ENCODE peak calls at places on chromosomes 2 and 18, in five cellular contexts. U is lower leg skin, Z is uterus, L is IMR-90, Q is H54. B is an unnamed sample.

GRCh38 chr2:223316346-223316745 is 264.4 kb downstream of the KCNE4 start:
- DNase-seq in U (no peak), Z (no peak), L (no peak), Q (no peak), B (no peak)

GRCh38 chr18:183769-184168 is 25.4 kb downstream of the USP14 start:
- DNase-seq in U (no peak), L (no peak), Q (no peak), Z (no peak), B (peak)

GRCh38 chr2:197159681-197160211 is 150.8 kb downstream of the ANKRD44 start:
- DNase-seq in U (no peak), Z (no peak), Q (no peak), L (peak), B (no peak)

GRCh38 chr2:171165967-171166327 is 5.3 kb upstream of the TLK1 start:
- DNase-seq in U (no peak), L (no peak), Q (no peak), Z (no peak), B (no peak)

GRCh38 chr2:106272202-106272807 is 78.2 kb upstream of the UXS1 start:
- DNase-seq in L (no peak), U (no peak), Z (no peak), Q (no peak), B (no peak)

GRCh38 chr2:119749405-119750066 is 10.2 kb upstream of the PTPN4 start:
- DNase-seq in U (no peak), Q (no peak), L (peak), Z (no peak), B (no peak)

GRCh38 chr2:222673273-222673672 is 1.8 kb downstream of the MOGAT1 start:
- DNase-seq in L (no peak), U (no peak), Z (no peak), Q (no peak), B (peak)

GRCh38 chr18:13369756-13370510 is 151.4 kb downstream of the LDLRAD4 start:
- DNase-seq in Z (no peak), U (peak), Q (no peak), L (no peak), B (no peak)

GRCh38 chr18:13810950-13811485 is 12.9 kb upstream of the MC5R start:
- DNase-seq in U (peak), Z (no peak), Q (no peak), L (no peak), B (no peak)

GRCh38 chr2:2232167-2232566 is 98.9 kb downstream of the MYT1L start:
- DNase-seq in U (no peak), L (no peak), Q (no peak), Z (no peak), B (no peak)

GRCh38 chr18:61394983-61395382 is 61.8 kb downstream of the CDH20 start:
- DNase-seq in L (no peak), Q (no peak), Z (no peak), U (no peak), B (no peak)

GRCh38 chr2:64766841-64767669 is 113.3 kb upstream of the SERTAD2 start:
- DNase-seq in U (no peak), L (peak), Q (no peak), Z (no peak), B (peak)

GRCh38 chr2:226423498-226423960 is 376.1 kb downstream of the IRS1 start:
- DNase-seq in Z (peak), Q (no peak), U (no peak), L (peak), B (no peak)

GRCh38 chr2:140248623-140249022 is 1468.4 kb upstream of the NXPH2 start:
- DNase-seq in U (no peak), L (no peak), Z (no peak), Q (no peak), B (no peak)

GRCh38 chr2:10322973-10323372 is 20.3 kb downstream of the HPCAL1 start:
- DNase-seq in L (no peak), Z (no peak), Q (no peak), U (no peak), B (no peak)

GRCh38 chr18:36352384-36352783 is 54.9 kb downstream of the FHOD3 start:
- DNase-seq in Z (no peak), L (peak), U (no peak), Q (peak), B (no peak)

GRCh38 chr2:219099319-219099718 is 38.6 kb upstream of the IHH start:
- DNase-seq in L (peak), U (no peak), Q (peak), Z (no peak), B (no peak)

GRCh38 chr2:99389371-99389770 is 52.2 kb downstream of the EIF5B start:
- DNase-seq in Z (no peak), Q (no peak), L (peak), U (no peak), B (no peak)

GRCh38 chr2:64262068-64262467 is 117.8 kb upstream of the PELI1 start:
- DNase-seq in Q (no peak), L (no peak), Z (peak), U (no peak), B (no peak)

GRCh38 chr2:30772021-30772705 is 35.1 kb downstream of the CAPN13 start:
- DNase-seq in U (peak), Q (no peak), Z (no peak), L (no peak), B (no peak)

GRCh38 chr2:26561918-26562810 is 79.0 kb downstream of the CIB4 start:
- DNase-seq in Q (no peak), U (no peak), Z (no peak), L (no peak), B (peak)

GRCh38 chr2:9885036-9885684 is 41.9 kb downstream of the TAF1B start:
- DNase-seq in L (peak), U (no peak), Q (no peak), Z (no peak), B (no peak)

GRCh38 chr2:195408196-195408595 is 248.8 kb upstream of the SLC39A10 start:
- DNase-seq in Q (no peak), U (no peak), L (no peak), Z (no peak), B (no peak)

GRCh38 chr2:102508863-102509262 is 35.8 kb downstream of the SLC9A4 start:
- DNase-seq in Z (no peak), Q (no peak), L (no peak), U (peak), B (no peak)

GRCh38 chr18:40152859-40153258 is 1802.2 kb upstream of the PIK3C3 start:
- DNase-seq in Q (no peak), Z (no peak), L (no peak), U (no peak), B (no peak)

GRCh38 chr2:74261204-74261864 is 62.9 kb downstream of the MTHFD2 start:
- DNase-seq in L (no peak), Z (no peak), Q (peak), U (no peak), B (no peak)

GRCh38 chr18:46917108-46917807 is at the start of the genes KATNAL2 and PIAS2:
- DNase-seq in Z (peak), Q (peak), U (peak), L (peak), B (peak)

GRCh38 chr2:74146929-74147728 is 583 bp downstream of the BOLA3 start:
- DNase-seq in U (no peak), Q (peak), L (peak), Z (no peak), B (peak)

GRCh38 chr18:13618760-13619438 is 107.5 kb downstream of the FAM210A start:
- DNase-seq in Q (no peak), Z (no peak), L (no peak), U (no peak), B (no peak)

GRCh38 chr2:226802573-226802972 is 3.0 kb upstream of the IRS1 start:
- DNase-seq in L (peak), Z (peak), Q (no peak), U (no peak), B (peak)

GRCh38 chr2:96329416-96329815 is 4.3 kb downstream of the ITPRIPL1 start:
- DNase-seq in Q (peak), L (peak), U (no peak), Z (no peak), B (peak)

GRCh38 chr18:13437801-13438506 is 219.4 kb downstream of the LDLRAD4 start:
- DNase-seq in Q (no peak), Z (no peak), L (no peak), U (no peak), B (no peak)

GRCh38 chr2:73156539-73157124 is 43.9 kb upstream of the RAB11FIP5 start:
- DNase-seq in L (peak), Q (peak), U (peak), Z (peak), B (peak)

GRCh38 chr2:212935749-212936148 is 215.7 kb downstream of the IKZF2 start:
- DNase-seq in Q (no peak), Z (no peak), L (peak), U (no peak), B (no peak)
- TF ChIP-seq POLR2A in Q (no peak), Z (no peak), L (no peak), U (no peak), B (no peak)

GRCh38 chr2:86789687-86790133 is 1.0 kb downstream of the CD8A start:
- DNase-seq in U (no peak), Q (no peak), L (no peak), Z (no peak), B (no peak)

GRCh38 chr2:86788881-86789686 is 1.6 kb downstream of the CD8A start:
- DNase-seq in L (no peak), Q (no peak), U (no peak), Z (no peak), B (peak)

GRCh38 chr2:86786001-86786536 is 4.6 kb downstream of the CD8A start:
- DNase-seq in Q (no peak), U (no peak), L (no peak), Z (no peak), B (no peak)

GRCh38 chr2:86788172-86788571 is 2.5 kb downstream of the CD8A start:
- DNase-seq in Q (no peak), Z (no peak), U (no peak), L (no peak), B (no peak)

DNA sequence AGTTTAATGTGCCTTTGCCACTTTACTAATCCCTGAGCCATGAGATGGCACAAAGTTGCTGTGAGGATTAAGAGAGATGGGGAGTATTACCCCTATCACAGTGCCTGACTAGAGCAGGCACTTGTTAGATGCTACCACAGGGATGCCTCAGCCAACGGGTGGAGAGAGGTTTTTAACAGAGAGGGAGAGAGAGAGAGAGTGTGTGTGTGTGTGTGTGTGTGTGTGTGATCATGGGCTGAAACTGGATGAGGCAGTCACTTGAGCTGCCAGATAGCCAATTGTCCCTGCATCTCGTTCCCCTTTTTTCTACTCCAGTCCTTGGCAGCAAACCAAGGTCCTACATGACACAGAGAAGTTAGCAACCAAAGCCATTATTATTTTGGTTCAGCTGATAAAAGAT is 3.0 kb downstream of the CD8A start:
- DNase-seq in Z (no peak), L (no peak), U (no peak), Q (no peak), B (no peak)
- TF ChIP-seq POLR2A in Z (no peak), L (no peak), U (no peak), Q (no peak), B (no peak)

GRCh38 chr2:45260946-45261345 is 251.7 kb upstream of the SIX2 start:
- DNase-seq in L (no peak), U (peak), Z (no peak), Q (no peak), B (no peak)
- TF ChIP-seq POLR2A in L (no peak), U (no peak), Z (no peak), Q (no peak), B (no peak)

DNA sequence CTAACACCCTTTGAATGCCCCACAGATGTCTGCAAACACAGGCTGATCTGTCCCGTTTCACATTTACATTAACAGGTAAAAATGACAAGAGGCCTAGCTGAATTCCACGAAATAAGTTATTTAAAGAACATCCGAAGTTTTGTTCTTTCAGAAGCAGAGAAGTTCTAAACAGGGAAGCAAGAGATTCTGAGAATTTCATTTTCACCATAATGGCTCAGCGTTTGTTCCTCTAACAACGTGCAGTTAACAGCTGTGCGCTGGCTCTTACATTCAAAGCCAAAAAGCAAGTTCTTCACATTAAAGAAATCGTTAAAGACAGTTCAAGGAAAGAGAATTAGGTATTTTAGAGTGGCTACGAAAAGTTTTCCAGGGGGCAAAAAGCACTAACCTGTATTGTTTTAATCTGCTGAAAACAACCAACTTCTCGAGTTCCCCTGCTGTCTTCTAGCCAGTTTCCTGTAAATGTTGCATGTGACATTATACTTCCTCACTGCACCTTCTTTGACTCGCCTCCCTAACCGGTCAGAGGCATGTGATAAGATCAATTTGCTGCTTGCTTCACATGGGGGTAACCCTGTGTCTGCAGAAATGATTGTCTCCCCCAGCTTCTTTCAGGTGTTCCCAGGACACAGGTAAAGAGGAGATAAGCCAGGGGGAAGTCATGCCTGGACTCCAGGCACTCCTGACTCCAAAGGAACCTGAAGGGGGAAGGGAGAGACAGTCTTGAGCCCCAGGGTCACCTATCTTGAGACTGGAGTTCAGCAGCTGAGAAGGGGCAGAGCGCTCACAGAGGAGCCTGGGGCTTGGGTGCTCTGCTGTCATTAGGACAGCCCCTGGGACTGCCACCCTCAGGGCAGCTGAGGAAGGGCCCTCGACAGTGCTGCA is 36.8 kb upstream of the WIPF1 start:
- DNase-seq in Z (no peak), Q (no peak), L (peak), U (no peak), B (peak)
- TF ChIP-seq POLR2A in Z (no peak), Q (no peak), L (no peak), U (no peak), B (peak)

GRCh38 chr18:74778191-74778847 is 180.6 kb downstream of the ZNF407 start:
- DNase-seq in L (peak), Q (no peak), U (no peak), Z (no peak), B (peak)
- TF ChIP-seq POLR2A in L (no peak), Q (no peak), U (no peak), Z (no peak), B (no peak)